ENCODE peak calls at places on chromosome 19, in four cellular contexts. B, E, F and K are unnamed samples.

GRCh38 chr19:17871878-17872250 is at the start of gene SLC5A5:
- DNase-seq in F (no peak), E (peak), B (no peak), K (peak)

GRCh38 chr19:45852941-45853340 is 10.0 kb downstream of the SYMPK start:
- DNase-seq in E (no peak), F (no peak), B (no peak), K (no peak)

GRCh38 chr19:44671400-44671799 is at the start of gene CEACAM19:
- DNase-seq in E (no peak), B (no peak), F (no peak), K (no peak)

GRCh38 chr19:16576690-16577530 is 4.7 kb upstream of the SLC35E1 start:
- DNase-seq in F (no peak), B (no peak), E (no peak), K (no peak)

GRCh38 chr19:13012690-13013608 is 17.7 kb downstream of the NFIX start:
- DNase-seq in B (peak), E (no peak), F (no peak), K (peak)

GRCh38 chr19:55090564-55090963 is 14.9 kb downstream of the EPS8L1 start:
- DNase-seq in B (no peak), E (no peak), F (no peak), K (no peak)

GRCh38 chr19:3785938-3786824 is at the start of gene MATK:
- DNase-seq in E (peak), F (no peak), B (peak), K (peak)

GRCh38 chr19:39645800-39646411 is 9.8 kb upstream of the LGALS16 start:
- DNase-seq in E (no peak), B (peak), F (no peak), K (peak)

GRCh38 chr19:13885826-13886365 is 9.0 kb downstream of the NANOS3 start:
- DNase-seq in B (no peak), E (peak), F (no peak), K (no peak)

GRCh38 chr19:42051166-42052115 is 18.6 kb downstream of the GRIK5 start:
- DNase-seq in F (no peak), E (no peak), B (no peak), K (no peak)

GRCh38 chr19:16508546-16508945 is 12.4 kb downstream of the C19orf44 start:
- DNase-seq in B (no peak), F (no peak), E (no peak), K (no peak)

GRCh38 chr19:16244091-16244490 is 46.4 kb downstream of the AP1M1 start:
- DNase-seq in B (no peak), F (no peak), E (no peak), K (no peak)

GRCh38 chr19:40216013-40216776 is 2.0 kb downstream of the TTC9B start:
- DNase-seq in B (no peak), E (no peak), F (no peak), K (no peak)

GRCh38 chr19:18205180-18205915 is 1.5 kb upstream of the RAB3A start:
- DNase-seq in B (peak), F (no peak), E (peak), K (peak)

GRCh38 chr19:2328401-2329161 is at the start of the genes LSM7 and SPPL2B:
- DNase-seq in F (peak), E (peak), B (peak), K (peak)

GRCh38 chr19:45423033-45423588 is 606 bp downstream of the ERCC1 start:
- DNase-seq in F (no peak), B (no peak), E (no peak), K (no peak)

GRCh38 chr19:30669329-30670010 is 297.3 kb downstream of the ZNF536 start:
- DNase-seq in B (peak), E (peak), F (no peak), K (peak)

GRCh38 chr19:1767464-1767933 is 14.2 kb downstream of the ONECUT3 start:
- DNase-seq in B (peak), F (no peak), E (peak), K (peak)

GRCh38 chr19:57165846-57166245 is 1.4 kb downstream of the DUXA start:
- DNase-seq in B (no peak), E (no peak), F (no peak), K (no peak)

GRCh38 chr19:49588370-49589122 is 2.4 kb upstream of the PRR12 start:
- DNase-seq in F (no peak), B (no peak), E (no peak), K (no peak)

GRCh38 chr19:22286151-22286810 is at the start of gene ZNF729:
- DNase-seq in B (no peak), F (no peak), E (no peak), K (no peak)

GRCh38 chr19:32422435-32422834 is 16.9 kb downstream of the DPY19L3 start:
- DNase-seq in E (no peak), F (no peak), B (no peak), K (no peak)

GRCh38 chr19:49380391-49380790 is 7.7 kb upstream of the KASH5 start:
- DNase-seq in F (no peak), E (no peak), B (no peak), K (no peak)

GRCh38 chr19:15123900-15124299 is 16.7 kb downstream of the SYDE1 start:
- DNase-seq in B (no peak), E (peak), F (no peak), K (no peak)

GRCh38 chr19:3275583-3276340 is 51.3 kb downstream of the CELF5 start:
- DNase-seq in B (peak), E (peak), F (peak), K (peak)

GRCh38 chr19:44993926-44994537 is 7.2 kb upstream of the RELB start:
- DNase-seq in F (no peak), B (no peak), E (no peak), K (no peak)

GRCh38 chr19:49315111-49315510 is 9.9 kb downstream of the SLC6A16 start:
- DNase-seq in F (no peak), E (no peak), B (no peak), K (no peak)

GRCh38 chr19:28605501-28606268 is 607.3 kb downstream of the UQCRFS1 start:
- DNase-seq in F (no peak), B (no peak), E (no peak), K (no peak)

GRCh38 chr19:48006762-48007161 is 12.3 kb downstream of the ELSPBP1 start:
- DNase-seq in F (no peak), B (peak), E (no peak), K (peak)

GRCh38 chr19:1673645-1674292 is 21.4 kb upstream of the TCF3 start:
- DNase-seq in B (no peak), F (no peak), E (peak), K (no peak)

GRCh38 chr19:51976852-51977251 is 9.8 kb downstream of the ZNF350 start:
- DNase-seq in B (no peak), F (no peak), E (no peak), K (no peak)

GRCh38 chr19:42406111-42406510 is 16.0 kb upstream of the CNFN start:
- DNase-seq in B (no peak), F (no peak), E (no peak), K (no peak)

GRCh38 chr19:44812142-44812718 is 3.3 kb downstream of the BCAM start:
- DNase-seq in E (no peak), B (no peak), F (no peak), K (no peak)

GRCh38 chr19:16497042-16497441 is 848 bp downstream of the C19orf44 start:
- DNase-seq in E (no peak), F (no peak), B (no peak), K (no peak)

GRCh38 chr19:40936755-40937154 is 54.3 kb upstream of the CYP2B6 start:
- DNase-seq in F (no peak), B (no peak), E (no peak), K (no peak)

GRCh38 chr19:57099199-57099661 is 20.6 kb upstream of the USP29 start:
- DNase-seq in B (peak), F (no peak), E (peak), K (peak)

GRCh38 chr19:6788896-6789295 is 16.4 kb downstream of the VAV1 start:
- DNase-seq in B (no peak), E (no peak), F (no peak), K (no peak)

GRCh38 chr19:6793973-6794372 is 21.5 kb downstream of the VAV1 start:
- DNase-seq in E (no peak), B (no peak), F (no peak), K (no peak)

GRCh38 chr19:6793411-6793810 is 20.9 kb downstream of the VAV1 start:
- DNase-seq in F (no peak), B (no peak), E (no peak), K (no peak)

GRCh38 chr19:6790194-6791128 is 18.0 kb downstream of the VAV1 start:
- DNase-seq in E (no peak), B (no peak), F (no peak), K (no peak)

GRCh38 chr19:6791237-6791636 is 18.7 kb downstream of the VAV1 start:
- DNase-seq in B (no peak), E (no peak), F (no peak), K (no peak)
- TF ChIP-seq USF1 in B (no peak), E (no peak), F (no peak), K (no peak)

GRCh38 chr19:5799247-5800241 is 5.3 kb upstream of the NRTN start:
- DNase-seq in F (no peak), E (peak), B (peak), K (no peak)
- TF ChIP-seq USF1 in F (no peak), E (no peak), B (no peak), K (no peak)

GRCh38 chr19:35247526-35248309 is 1.1 kb upstream of the LSR start:
- DNase-seq in E (no peak), F (peak), B (peak), K (peak)
- TF ChIP-seq USF1 in E (no peak), F (no peak), B (peak), K (no peak)

DNA sequence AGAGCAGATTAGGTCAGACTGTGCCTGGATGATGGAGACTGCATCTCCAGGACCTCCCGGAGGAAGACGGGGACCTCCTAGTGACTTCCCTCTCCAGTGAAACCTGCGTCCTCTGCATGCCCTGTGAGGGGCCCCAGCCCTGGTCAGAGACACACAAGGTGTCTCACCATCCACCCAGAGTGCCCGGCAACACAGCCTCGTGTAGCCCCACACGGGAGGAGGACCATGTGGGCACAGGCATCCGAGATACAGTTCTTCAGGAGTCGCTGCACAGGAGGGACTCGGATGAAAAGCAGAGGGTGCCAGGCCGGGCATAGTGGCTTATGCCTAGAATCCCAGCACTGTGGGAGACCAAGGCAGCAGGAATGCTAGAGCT is 64.8 kb downstream of the PEPD start:
- DNase-seq in F (no peak), E (no peak), B (no peak), K (no peak)
- TF ChIP-seq USF1 in F (no peak), E (no peak), B (no peak), K (no peak)

GRCh38 chr19:10226021-10226375 is 5.1 kb downstream of the S1PR2 start:
- DNase-seq in F (no peak), B (no peak), E (no peak), K (no peak)

GRCh38 chr19:10228925-10229324 is 2.2 kb downstream of the S1PR2 start:
- DNase-seq in F (no peak), B (peak), E (peak), K (peak)

GRCh38 chr19:10226376-10227214 is 4.5 kb downstream of the S1PR2 start:
- DNase-seq in F (no peak), B (peak), E (peak), K (no peak)

GRCh38 chr19:10228393-10228792 is 2.7 kb downstream of the S1PR2 start:
- DNase-seq in E (no peak), B (no peak), F (no peak), K (no peak)

DNA sequence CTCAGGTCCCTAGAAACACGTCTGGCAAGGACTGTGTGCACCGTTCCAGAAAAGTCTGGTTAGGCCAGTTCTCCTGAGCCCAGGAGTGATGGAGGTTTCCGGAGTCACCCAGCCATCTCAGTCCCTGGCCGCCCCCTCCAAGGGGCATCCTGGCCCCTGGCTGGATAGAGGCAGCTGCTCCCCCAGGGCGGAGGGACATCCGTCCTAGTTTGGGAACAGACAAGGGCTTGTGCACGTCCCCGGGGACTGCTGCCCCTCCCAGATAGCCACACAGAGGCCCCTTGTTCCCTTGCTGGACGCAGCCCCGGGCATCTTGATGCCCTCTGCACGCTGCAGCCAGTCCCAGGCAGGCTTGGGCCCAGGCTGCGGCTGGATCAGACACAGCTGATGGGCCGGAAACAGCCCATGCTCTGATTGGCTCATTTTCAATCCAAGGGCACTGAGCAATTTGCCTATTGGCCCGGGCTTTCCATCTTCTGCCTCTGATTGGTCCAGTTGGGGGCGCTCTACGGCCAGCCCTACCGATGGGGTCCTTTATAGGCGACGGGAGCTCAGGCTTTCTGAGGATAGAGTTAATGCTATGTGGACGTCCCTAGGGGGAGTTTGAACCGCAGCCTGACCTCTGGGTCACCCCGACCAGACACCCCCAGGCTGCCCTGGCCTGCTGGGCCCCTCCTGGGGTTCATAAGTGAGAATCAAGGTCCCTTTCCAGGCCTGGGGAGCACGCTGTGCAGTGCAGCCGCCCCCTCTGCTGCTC is 3.7 kb downstream of the S1PR2 start:
- DNase-seq in E (peak), F (no peak), B (peak), K (peak)
- TF ChIP-seq USF1 in E (no peak), F (no peak), B (no peak), K (no peak)

GRCh38 chr19:19385900-19386339 is 19.6 kb upstream of the GATAD2A start:
- DNase-seq in B (no peak), F (no peak), E (no peak), K (peak)

GRCh38 chr19:19384486-19384885 is 21.0 kb upstream of the GATAD2A start:
- DNase-seq in E (no peak), B (no peak), F (no peak), K (no peak)

GRCh38 chr19:19386373-19386869 is 19.1 kb upstream of the GATAD2A start:
- DNase-seq in F (no peak), E (no peak), B (peak), K (no peak)

GRCh38 chr19:19387108-19387507 is 18.4 kb upstream of the GATAD2A start:
- DNase-seq in F (no peak), E (no peak), B (no peak), K (no peak)

GRCh38 chr19:19385131-19385899 is 20.2 kb upstream of the GATAD2A start:
- DNase-seq in F (peak), E (peak), B (peak), K (peak)
- TF ChIP-seq USF1 in F (no peak), E (no peak), B (no peak), K (no peak)

GRCh38 chr19:8305798-8306197 is 2.4 kb downstream of the CD320 start:
- DNase-seq in B (no peak), F (no peak), E (no peak), K (peak)
- TF ChIP-seq USF1 in B (no peak), F (no peak), E (no peak), K (no peak)